ENCODE peak calls at places on chromosomes 11 and 22, in six cellular contexts. K is IMR-90, F is neuronal stem cell, N is mesenchymal stem cell, A is H9, L is H1. W is an unnamed sample.

GRCh38 chr11:117143390-117143789 is 697 bp upstream of the PAFAH1B2 start:
- DNase-seq in K (peak), F (peak), N (peak), A (no peak), L (no peak), W (peak)

GRCh38 chr11:115765803-115766239 is 261.6 kb upstream of the CADM1 start:
- DNase-seq in K (peak), F (no peak), N (no peak), A (no peak), L (no peak), W (no peak)

GRCh38 chr11:104609297-104609696 is 289.0 kb downstream of the CASP12 start:
- DNase-seq in K (peak), F (peak), N (peak), A (peak), L (peak), W (peak)

GRCh38 chr11:2670541-2671100 is 29.2 kb downstream of the KCNQ1OT1 start:
- DNase-seq in K (no peak), F (no peak), N (no peak), A (peak), L (no peak), W (no peak)

GRCh38 chr11:133925756-133926155 is 31.0 kb downstream of the IGSF9B start:
- DNase-seq in K (no peak), F (no peak), N (no peak), A (no peak), L (no peak), W (no peak)

GRCh38 chr11:119832536-119832935 is 103.5 kb upstream of the NECTIN1 start:
- DNase-seq in K (peak), F (no peak), N (no peak), A (peak), L (no peak), W (peak)

GRCh38 chr22:46462726-46463371 is 74.6 kb downstream of the CELSR1 start:
- DNase-seq in K (peak), F (no peak), N (peak), A (no peak), L (no peak), W (no peak)

GRCh38 chr11:102831128-102831708 is 12.2 kb downstream of the MMP3 start:
- DNase-seq in K (peak), F (no peak), N (peak), A (peak), L (no peak), W (peak)

GRCh38 chr11:128379587-128380279 is 207.6 kb downstream of the ETS1 start:
- DNase-seq in K (no peak), F (no peak), N (no peak), A (no peak), L (no peak), W (no peak)

GRCh38 chr11:533586-534196 is 1.7 kb downstream of the HRAS start:
- DNase-seq in K (no peak), F (no peak), N (no peak), A (no peak), L (no peak), W (no peak)

GRCh38 chr22:40950888-40951794 is at the start of gene RBX1:
- DNase-seq in K (peak), F (peak), N (peak), A (peak), L (peak), W (peak)

GRCh38 chr11:94024547-94024946 is 3.4 kb downstream of the HEPHL1 start:
- DNase-seq in K (no peak), F (no peak), N (no peak), A (no peak), L (no peak), W (no peak)

GRCh38 chr11:94027210-94027609 is 6.1 kb downstream of the HEPHL1 start:
- DNase-seq in K (no peak), F (no peak), N (no peak), A (no peak), L (no peak), W (no peak)

GRCh38 chr11:94020777-94021615 is at the start of gene HEPHL1:
- DNase-seq in K (peak), F (no peak), N (no peak), A (peak), L (no peak), W (peak)

GRCh38 chr11:94025695-94026394 is 4.7 kb downstream of the HEPHL1 start:
- DNase-seq in K (peak), F (no peak), N (no peak), A (no peak), L (no peak), W (no peak)

GRCh38 chr11:94023856-94024255 is 2.7 kb downstream of the HEPHL1 start:
- DNase-seq in K (no peak), F (no peak), N (no peak), A (no peak), L (no peak), W (no peak)
- H3K23ac ChIP-seq in K (no peak), F (no peak), N (no peak), A (no peak), L (no peak), W (no peak)

GRCh38 chr11:62401356-62401755 is 17.5 kb upstream of the SCGB1A1 start:
- DNase-seq in K (no peak), F (no peak), N (no peak), A (no peak), L (no peak), W (no peak)

GRCh38 chr11:62402994-62403393 is 15.8 kb upstream of the SCGB1A1 start:
- DNase-seq in K (no peak), F (no peak), N (no peak), A (no peak), L (no peak), W (no peak)

GRCh38 chr11:62400760-62401159 is 18.1 kb upstream of the SCGB1A1 start:
- DNase-seq in K (peak), F (no peak), N (peak), A (no peak), L (no peak), W (no peak)

GRCh38 chr11:62402226-62402625 is 16.6 kb upstream of the SCGB1A1 start:
- DNase-seq in K (no peak), F (no peak), N (no peak), A (no peak), L (no peak), W (no peak)

GRCh38 chr11:62401781-62402180 is 17.1 kb upstream of the SCGB1A1 start:
- DNase-seq in K (no peak), F (no peak), N (no peak), A (no peak), L (no peak), W (no peak)
- H3K18ac ChIP-seq in K (no peak), F (peak), N (no peak), A (peak), L (peak), W (no peak)

GRCh38 chr22:49856766-49857618 is 3.3 kb downstream of the ZBED4 start:
- DNase-seq in K (no peak), F (no peak), N (no peak), A (no peak), L (no peak), W (no peak)

GRCh38 chr22:49855491-49855911 is 1.9 kb downstream of the ZBED4 start:
- DNase-seq in K (peak), F (no peak), N (peak), A (no peak), L (no peak), W (no peak)

GRCh38 chr22:49856343-49856742 is 2.7 kb downstream of the ZBED4 start:
- DNase-seq in K (no peak), F (no peak), N (no peak), A (no peak), L (no peak), W (no peak)

GRCh38 chr22:49861642-49862407 is 8.2 kb downstream of the ZBED4 start:
- DNase-seq in K (no peak), F (no peak), N (no peak), A (no peak), L (no peak), W (no peak)

DNA sequence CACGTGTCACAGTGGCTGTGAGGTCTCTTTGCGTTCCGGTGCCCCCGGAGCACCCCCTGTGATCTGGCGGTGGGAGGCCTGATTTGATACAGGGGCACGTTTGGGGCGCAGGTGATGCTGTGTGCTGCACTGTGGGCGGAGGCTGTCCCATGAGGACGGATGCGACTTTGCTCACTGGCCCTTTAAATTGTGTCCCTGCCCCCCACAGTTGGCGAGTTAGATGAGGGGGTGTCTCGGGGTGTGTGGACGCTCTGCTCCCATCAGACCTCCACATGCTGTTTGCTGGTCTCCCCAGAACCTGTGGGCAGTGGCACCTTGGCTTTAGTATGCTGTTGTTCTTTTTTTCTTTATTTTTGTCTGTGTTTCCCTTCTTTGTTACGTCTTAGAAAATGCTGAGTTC is 5.2 kb downstream of the ZBED4 start:
- DNase-seq in K (no peak), F (no peak), N (no peak), A (no peak), L (no peak), W (no peak)
- H3K4ac ChIP-seq in K (no peak), F (no peak), N (no peak), A (no peak), L (no peak), W (no peak)

GRCh38 chr11:74980627-74981026 is 8.1 kb upstream of the NEU3 start:
- DNase-seq in K (no peak), F (no peak), N (no peak), A (no peak), L (no peak), W (no peak)

GRCh38 chr11:74984070-74984469 is 4.7 kb upstream of the NEU3 start:
- DNase-seq in K (no peak), F (no peak), N (no peak), A (no peak), L (no peak), W (no peak)

GRCh38 chr11:74984730-74985129 is 4.0 kb upstream of the NEU3 start:
- DNase-seq in K (no peak), F (no peak), N (no peak), A (no peak), L (no peak), W (no peak)

GRCh38 chr11:74978041-74978440 is 10.7 kb upstream of the NEU3 start:
- DNase-seq in K (no peak), F (no peak), N (no peak), A (no peak), L (no peak), W (no peak)

GRCh38 chr11:74981888-74982287 is 6.8 kb upstream of the NEU3 start:
- DNase-seq in K (no peak), F (no peak), N (no peak), A (no peak), L (no peak), W (no peak)
- H3K23ac ChIP-seq in K (no peak), F (no peak), N (no peak), A (no peak), L (no peak), W (no peak)

GRCh38 chr11:68372114-68372513 is 59.7 kb downstream of the LRP5 start:
- DNase-seq in K (no peak), F (no peak), N (no peak), A (no peak), L (no peak), W (no peak)

GRCh38 chr11:68372625-68373024 is 60.2 kb downstream of the LRP5 start:
- DNase-seq in K (no peak), F (no peak), N (no peak), A (no peak), L (no peak), W (no peak)

GRCh38 chr11:68373810-68374501 is 61.6 kb downstream of the LRP5 start:
- DNase-seq in K (peak), F (no peak), N (peak), A (no peak), L (no peak), W (no peak)

GRCh38 chr11:68374531-68374930 is 62.1 kb downstream of the LRP5 start:
- DNase-seq in K (peak), F (no peak), N (no peak), A (no peak), L (no peak), W (no peak)

DNA sequence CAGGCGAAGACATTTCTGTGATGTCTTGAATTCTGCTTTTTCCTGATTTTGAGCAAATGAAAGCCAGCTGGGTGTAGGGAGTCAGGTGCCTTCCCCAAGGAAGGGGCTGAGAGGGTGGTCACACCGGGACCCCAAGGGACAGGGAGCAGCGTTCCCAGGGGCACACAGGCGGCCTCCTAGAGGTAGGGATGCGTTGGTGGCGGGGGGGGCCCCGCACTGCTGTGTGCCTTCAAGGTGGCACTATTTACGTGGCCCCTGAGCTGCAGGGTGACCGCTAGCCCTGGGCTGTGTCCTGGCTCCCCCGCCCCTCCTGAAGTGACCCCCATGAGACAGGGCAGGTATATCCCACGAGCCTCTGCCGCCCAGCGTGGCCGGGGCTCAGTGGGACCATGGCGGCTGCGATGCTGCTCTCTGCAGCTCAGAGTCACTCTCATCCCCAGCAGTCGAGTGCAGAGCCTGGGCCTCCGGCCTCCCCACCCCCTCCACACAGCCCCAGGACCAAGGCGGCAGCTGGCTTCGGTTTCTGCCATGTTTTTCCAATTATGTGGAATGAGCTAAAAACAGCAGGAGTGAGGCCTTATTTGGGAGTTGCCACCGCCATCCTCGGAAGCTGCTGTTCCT is 60.9 kb downstream of the LRP5 start:
- DNase-seq in K (peak), F (no peak), N (peak), A (no peak), L (no peak), W (no peak)
- H3K18ac ChIP-seq in K (peak), F (peak), N (peak), A (no peak), L (no peak), W (no peak)

GRCh38 chr11:112085822-112086421 is 634 bp downstream of the TIMM8B start:
- DNase-seq in K (peak), F (no peak), N (peak), A (no peak), L (no peak), W (peak)
- H3K4ac ChIP-seq in K (peak), F (no peak), N (peak), A (no peak), L (peak), W (peak)

DNA sequence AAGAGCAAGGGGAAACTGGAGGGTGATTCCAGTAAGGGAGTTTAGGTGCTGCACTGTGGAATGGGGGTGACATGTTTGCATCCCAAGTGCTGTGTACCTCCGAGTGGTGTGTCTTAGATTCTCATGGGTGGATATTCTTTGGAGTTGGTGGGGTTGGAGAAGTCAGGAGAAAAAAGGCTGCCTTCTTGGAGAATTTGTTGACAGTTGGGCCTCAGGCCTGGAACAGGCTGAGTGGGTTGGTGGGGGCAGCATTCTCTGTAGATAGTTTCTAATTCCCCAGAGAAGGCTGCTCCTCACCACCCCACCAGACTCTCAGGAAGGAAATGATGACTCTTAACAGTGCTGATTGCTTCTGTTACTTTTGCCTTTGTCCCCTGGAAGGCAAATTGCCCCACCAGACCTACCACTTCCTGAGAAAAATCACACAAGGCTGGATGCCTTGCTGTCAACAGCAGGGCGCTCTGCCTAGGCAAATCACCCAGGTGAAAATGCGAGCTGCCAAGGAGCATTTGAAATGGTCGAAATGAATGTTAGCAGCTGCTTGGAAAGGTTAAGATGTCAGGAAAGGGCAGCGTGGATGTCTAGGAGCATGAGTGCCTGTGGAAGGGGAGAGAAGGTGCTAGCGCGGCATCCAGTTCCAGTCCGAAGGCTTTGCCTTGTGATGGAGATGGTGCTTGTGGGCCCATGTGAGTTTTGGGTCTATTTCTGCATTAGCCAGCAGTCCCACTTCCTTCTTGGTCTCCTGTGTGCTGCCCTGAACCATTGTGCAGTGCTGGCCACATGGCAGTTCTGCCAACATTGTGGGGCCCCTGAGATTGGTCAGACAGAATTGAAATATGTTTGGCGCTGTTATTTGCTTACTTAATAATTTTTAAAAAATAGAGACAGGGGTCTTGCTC is 29.7 kb upstream of the SORL1-AS1 start:
- DNase-seq in K (no peak), F (no peak), N (no peak), A (no peak), L (no peak), W (peak)
- H3K23ac ChIP-seq in K (no peak), F (no peak), N (no peak), A (no peak), L (no peak), W (peak)